ENCODE peak calls at places on chromosomes 11 and 22, in nine cellular contexts. B, U, C, T, J, I, Q, M and G are unnamed samples.

GRCh38 chr11:45407226-45407625 is 121.1 kb upstream of the SYT13 start:
- DNase-seq in B (no peak), U (no peak), C (no peak), T (no peak), J (no peak), I (no peak), Q (no peak), M (no peak), G (no peak)

GRCh38 chr22:30221121-30221992 is 25.2 kb downstream of the LIF start:
- DNase-seq in B (no peak), U (no peak), C (no peak), T (no peak), J (no peak), I (no peak), Q (no peak), M (peak), G (no peak)

GRCh38 chr11:118953265-118953664 is 2.8 kb upstream of the UPK2 start:
- DNase-seq in B (no peak), U (no peak), C (no peak), T (no peak), J (peak), I (peak), Q (no peak), M (no peak), G (peak)

GRCh38 chr11:121070951-121071350 is 30.1 kb upstream of the TECTA start:
- DNase-seq in B (no peak), U (no peak), C (no peak), T (no peak), J (no peak), I (no peak), Q (no peak), M (no peak), G (no peak)

GRCh38 chr22:37050913-37051628 is 471 bp upstream of the KCTD17 start:
- DNase-seq in B (no peak), U (no peak), C (no peak), T (no peak), J (no peak), I (no peak), Q (no peak), M (no peak), G (no peak)

GRCh38 chr11:57776101-57776511 is 14.5 kb downstream of the CTNND1 start:
- DNase-seq in B (no peak), U (no peak), C (no peak), T (no peak), J (no peak), I (no peak), Q (no peak), M (no peak), G (no peak)

GRCh38 chr11:41237386-41237785 is 222.1 kb downstream of the LRRC4C start:
- DNase-seq in B (peak), U (no peak), C (no peak), T (no peak), J (no peak), I (no peak), Q (no peak), M (no peak), G (no peak)

GRCh38 chr11:70066628-70067027 is 11.5 kb upstream of the ANO1 start:
- DNase-seq in B (no peak), U (no peak), C (no peak), T (peak), J (no peak), I (no peak), Q (no peak), M (no peak), G (no peak)

GRCh38 chr11:59053387-59053786 is 32.7 kb upstream of the GLYATL1B start:
- DNase-seq in B (no peak), U (peak), C (peak), T (no peak), J (peak), I (peak), Q (peak), M (peak), G (no peak)

GRCh38 chr11:35321532-35322320 is 97.6 kb downstream of the SLC1A2 start:
- DNase-seq in B (no peak), U (peak), C (no peak), T (no peak), J (peak), I (no peak), Q (peak), M (no peak), G (no peak)

GRCh38 chr11:17734986-17735822 is 623 bp downstream of the KCNC1 start:
- DNase-seq in B (no peak), U (peak), C (peak), T (peak), J (peak), I (peak), Q (peak), M (peak), G (peak)

GRCh38 chr11:129866328-129866727 is 29.1 kb downstream of the NFRKB start:
- DNase-seq in B (peak), U (no peak), C (no peak), T (peak), J (no peak), I (no peak), Q (no peak), M (no peak), G (peak)

GRCh38 chr22:23384451-23384850 is 195.6 kb downstream of the IGLL1 start:
- DNase-seq in B (no peak), U (no peak), C (no peak), T (no peak), J (no peak), I (no peak), Q (no peak), M (no peak), G (no peak)

GRCh38 chr22:38718414-38718813 is 12.7 kb downstream of the GTPBP1 start:
- DNase-seq in B (peak), U (peak), C (no peak), T (no peak), J (no peak), I (no peak), Q (peak), M (no peak), G (peak)

GRCh38 chr22:49014227-49015201 is 813.2 kb downstream of the BRD1 start:
- DNase-seq in B (no peak), U (no peak), C (no peak), T (no peak), J (no peak), I (no peak), Q (no peak), M (no peak), G (no peak)

GRCh38 chr11:64864473-64865285 is 13.7 kb downstream of the EHD1 start:
- DNase-seq in B (no peak), U (peak), C (no peak), T (no peak), J (no peak), I (no peak), Q (no peak), M (peak), G (peak)

GRCh38 chr11:121561240-121561639 is 108.5 kb upstream of the SORL1-AS1 start:
- DNase-seq in B (no peak), U (no peak), C (no peak), T (no peak), J (no peak), I (no peak), Q (no peak), M (no peak), G (no peak)

GRCh38 chr11:96744697-96745096 is 354.9 kb downstream of the JRKL start:
- DNase-seq in B (no peak), U (peak), C (no peak), T (no peak), J (no peak), I (no peak), Q (no peak), M (no peak), G (no peak)

GRCh38 chr11:93608280-93608862 is 53.1 kb upstream of the CEP295 start:
- DNase-seq in B (no peak), U (no peak), C (no peak), T (no peak), J (no peak), I (no peak), Q (no peak), M (no peak), G (no peak)

GRCh38 chr11:119368121-119369034 is 13.1 kb downstream of the USP2 start:
- DNase-seq in B (peak), U (peak), C (no peak), T (peak), J (peak), I (no peak), Q (no peak), M (no peak), G (peak)

GRCh38 chr11:72120930-72121329 is 8.4 kb upstream of the ANAPC15 start:
- DNase-seq in B (no peak), U (no peak), C (no peak), T (no peak), J (no peak), I (no peak), Q (no peak), M (no peak), G (no peak)

GRCh38 chr11:108912587-108912986 is 247.7 kb downstream of the DDX10 start:
- DNase-seq in B (no peak), U (peak), C (no peak), T (no peak), J (no peak), I (no peak), Q (no peak), M (no peak), G (peak)

GRCh38 chr22:12601870-12602779 is 2925.9 kb upstream of the OR11H1 start:
- DNase-seq in B (no peak), U (no peak), C (no peak), T (no peak), J (no peak), I (no peak), Q (no peak), M (peak), G (peak)

GRCh38 chr22:50117168-50117762 is 27.5 kb downstream of the MOV10L1 start:
- DNase-seq in B (no peak), U (no peak), C (no peak), T (no peak), J (no peak), I (no peak), Q (no peak), M (no peak), G (no peak)

GRCh38 chr11:76592025-76592914 is 78.3 kb downstream of the LRRC32 start:
- DNase-seq in B (no peak), U (no peak), C (no peak), T (no peak), J (peak), I (no peak), Q (no peak), M (no peak), G (no peak)

GRCh38 chr11:61369372-61370348 is 7.5 kb downstream of the TMEM138 start:
- DNase-seq in B (peak), U (peak), C (no peak), T (no peak), J (no peak), I (no peak), Q (peak), M (no peak), G (no peak)

GRCh38 chr11:118592616-118593367 is 14.6 kb upstream of the PHLDB1 start:
- DNase-seq in B (no peak), U (no peak), C (no peak), T (no peak), J (no peak), I (no peak), Q (no peak), M (no peak), G (no peak)

GRCh38 chr11:115676206-115676605 is 172.0 kb upstream of the CADM1 start:
- DNase-seq in B (no peak), U (no peak), C (no peak), T (no peak), J (peak), I (no peak), Q (no peak), M (no peak), G (no peak)

GRCh38 chr11:23288001-23288783 is 427.9 kb upstream of the CCDC179 start:
- DNase-seq in B (no peak), U (peak), C (no peak), T (no peak), J (no peak), I (no peak), Q (peak), M (no peak), G (no peak)